ENCODE peak calls at places on chromosomes 7 and 10, in six cellular contexts. One of them, this sample, is unnamed.

GRCh38 chr7:155809332-155809946 is 2.8 kb downstream of the SHH start:
- DNase-seq in AG04449: no peak
- DNase-seq in pancreas: no peak
- DNase-seq in foreskin fibroblast: no peak
- DNase-seq in tibial nerve: no peak
- DNase-seq in lower leg skin: no peak
- DNase-seq in this sample: no peak

GRCh38 chr10:66837990-66838389 is 87.8 kb upstream of the LRRTM3 start:
- DNase-seq in lower leg skin: no peak
- DNase-seq in foreskin fibroblast: peak
- DNase-seq in pancreas: no peak
- DNase-seq in tibial nerve: no peak
- DNase-seq in AG04449: no peak
- DNase-seq in this sample: no peak

GRCh38 chr10:84177541-84178386 is 4.2 kb downstream of the GPR15LG start:
- DNase-seq in tibial nerve: no peak
- DNase-seq in pancreas: no peak
- DNase-seq in lower leg skin: peak
- DNase-seq in AG04449: no peak
- DNase-seq in foreskin fibroblast: no peak
- DNase-seq in this sample: no peak

GRCh38 chr10:84335516-84335915 is 7.1 kb downstream of the CCSER2 start:
- DNase-seq in tibial nerve: no peak
- DNase-seq in AG04449: no peak
- DNase-seq in foreskin fibroblast: no peak
- DNase-seq in pancreas: no peak
- DNase-seq in lower leg skin: no peak
- DNase-seq in this sample: no peak

GRCh38 chr10:127018298-127018650 is 113.0 kb downstream of the DOCK1 start:
- DNase-seq in foreskin fibroblast: no peak
- DNase-seq in AG04449: no peak
- DNase-seq in tibial nerve: no peak
- DNase-seq in pancreas: no peak
- DNase-seq in lower leg skin: peak
- DNase-seq in this sample: no peak

GRCh38 chr7:31043035-31043434 is 9.1 kb upstream of the ADCYAP1R1 start:
- DNase-seq in tibial nerve: no peak
- DNase-seq in foreskin fibroblast: no peak
- DNase-seq in AG04449: no peak
- DNase-seq in pancreas: no peak
- DNase-seq in lower leg skin: no peak
- DNase-seq in this sample: no peak

GRCh38 chr7:37916017-37916672 is 472 bp downstream of the SFRP4 start:
- DNase-seq in AG04449: no peak
- DNase-seq in foreskin fibroblast: no peak
- DNase-seq in pancreas: peak
- DNase-seq in tibial nerve: peak
- DNase-seq in lower leg skin: no peak
- DNase-seq in this sample: no peak

GRCh38 chr7:33842141-33842540 is 63.2 kb upstream of the BMPER start:
- DNase-seq in tibial nerve: no peak
- DNase-seq in AG04449: no peak
- DNase-seq in lower leg skin: no peak
- DNase-seq in pancreas: no peak
- DNase-seq in foreskin fibroblast: no peak
- DNase-seq in this sample: no peak

GRCh38 chr10:10977978-10978377 is 39.7 kb upstream of the CELF2 start:
- DNase-seq in pancreas: no peak
- DNase-seq in lower leg skin: no peak
- DNase-seq in AG04449: peak
- DNase-seq in foreskin fibroblast: peak
- DNase-seq in tibial nerve: no peak
- DNase-seq in this sample: no peak

GRCh38 chr10:44460499-44460898 is 75.6 kb upstream of the CXCL12 start:
- DNase-seq in lower leg skin: no peak
- DNase-seq in AG04449: no peak
- DNase-seq in foreskin fibroblast: no peak
- DNase-seq in tibial nerve: no peak
- DNase-seq in pancreas: no peak
- DNase-seq in this sample: no peak

GRCh38 chr7:69465262-69465661 is 133.0 kb upstream of the AUTS2 start:
- DNase-seq in foreskin fibroblast: no peak
- DNase-seq in AG04449: no peak
- DNase-seq in tibial nerve: no peak
- DNase-seq in lower leg skin: no peak
- DNase-seq in pancreas: no peak
- DNase-seq in this sample: no peak

GRCh38 chr7:81327468-81327867 is 408.6 kb upstream of the SEMA3C start:
- DNase-seq in tibial nerve: no peak
- DNase-seq in lower leg skin: no peak
- DNase-seq in pancreas: no peak
- DNase-seq in AG04449: no peak
- DNase-seq in foreskin fibroblast: no peak
- DNase-seq in this sample: no peak

GRCh38 chr7:51346136-51346535 is 29.5 kb upstream of the COBL start:
- DNase-seq in foreskin fibroblast: no peak
- DNase-seq in tibial nerve: no peak
- DNase-seq in pancreas: no peak
- DNase-seq in lower leg skin: no peak
- DNase-seq in AG04449: no peak
- DNase-seq in this sample: no peak

GRCh38 chr10:132427071-132427771 is 30.2 kb downstream of the PWWP2B start:
- DNase-seq in lower leg skin: no peak
- DNase-seq in tibial nerve: no peak
- DNase-seq in foreskin fibroblast: no peak
- DNase-seq in AG04449: no peak
- DNase-seq in pancreas: no peak
- DNase-seq in this sample: no peak

GRCh38 chr10:121900443-121901174 is 27.2 kb downstream of the ATE1 start:
- DNase-seq in pancreas: no peak
- DNase-seq in tibial nerve: no peak
- DNase-seq in lower leg skin: no peak
- DNase-seq in foreskin fibroblast: peak
- DNase-seq in AG04449: peak
- DNase-seq in this sample: peak

GRCh38 chr7:81638216-81638615 is 131.6 kb downstream of the HGF start:
- DNase-seq in foreskin fibroblast: peak
- DNase-seq in tibial nerve: no peak
- DNase-seq in pancreas: no peak
- DNase-seq in AG04449: peak
- DNase-seq in lower leg skin: no peak
- DNase-seq in this sample: no peak

GRCh38 chr10:79066460-79067240 is 2.1 kb upstream of the ZMIZ1 start:
- DNase-seq in foreskin fibroblast: no peak
- DNase-seq in tibial nerve: peak
- DNase-seq in AG04449: no peak
- DNase-seq in lower leg skin: no peak
- DNase-seq in pancreas: no peak
- DNase-seq in this sample: no peak

GRCh38 chr7:16918288-16918895 is 36.6 kb upstream of the AGR3 start:
- DNase-seq in pancreas: no peak
- DNase-seq in tibial nerve: no peak
- DNase-seq in AG04449: no peak
- DNase-seq in lower leg skin: no peak
- DNase-seq in foreskin fibroblast: no peak
- DNase-seq in this sample: no peak

GRCh38 chr7:150397376-150398107 is 18.4 kb downstream of the ZNF775 start:
- DNase-seq in AG04449: no peak
- DNase-seq in pancreas: no peak
- DNase-seq in lower leg skin: no peak
- DNase-seq in foreskin fibroblast: no peak
- DNase-seq in tibial nerve: no peak
- DNase-seq in this sample: no peak

GRCh38 chr10:101812606-101813005 is 5.6 kb downstream of the OGA start:
- DNase-seq in tibial nerve: no peak
- DNase-seq in AG04449: no peak
- DNase-seq in lower leg skin: no peak
- DNase-seq in pancreas: no peak
- DNase-seq in foreskin fibroblast: peak
- DNase-seq in this sample: no peak

GRCh38 chr10:127937915-127938440 is 31.1 kb downstream of the PTPRE start:
- DNase-seq in tibial nerve: no peak
- DNase-seq in AG04449: no peak
- DNase-seq in lower leg skin: peak
- DNase-seq in pancreas: no peak
- DNase-seq in foreskin fibroblast: no peak
- DNase-seq in this sample: no peak

GRCh38 chr10:132297521-132297920 is 10.2 kb downstream of the STK32C start:
- DNase-seq in tibial nerve: no peak
- DNase-seq in foreskin fibroblast: no peak
- DNase-seq in AG04449: no peak
- DNase-seq in pancreas: no peak
- DNase-seq in lower leg skin: peak
- DNase-seq in this sample: no peak

GRCh38 chr7:127571741-127572505 is 13.5 kb downstream of the GCC1 start:
- DNase-seq in foreskin fibroblast: no peak
- DNase-seq in pancreas: no peak
- DNase-seq in tibial nerve: no peak
- DNase-seq in lower leg skin: no peak
- DNase-seq in AG04449: no peak
- DNase-seq in this sample: no peak

GRCh38 chr7:124577256-124577655 is 188.3 kb downstream of the GPR37 start:
- DNase-seq in foreskin fibroblast: no peak
- DNase-seq in tibial nerve: no peak
- DNase-seq in lower leg skin: no peak
- DNase-seq in pancreas: no peak
- DNase-seq in AG04449: no peak
- DNase-seq in this sample: no peak

GRCh38 chr7:332646-333398 is 42.9 kb downstream of the FOXL3 start:
- DNase-seq in foreskin fibroblast: no peak
- DNase-seq in pancreas: peak
- DNase-seq in lower leg skin: peak
- DNase-seq in tibial nerve: peak
- DNase-seq in AG04449: no peak
- DNase-seq in this sample: no peak

GRCh38 chr10:80617807-80618206 is 80.1 kb downstream of the SH2D4B start:
- DNase-seq in AG04449: no peak
- DNase-seq in lower leg skin: peak
- DNase-seq in foreskin fibroblast: no peak
- DNase-seq in pancreas: no peak
- DNase-seq in tibial nerve: no peak
- DNase-seq in this sample: no peak

GRCh38 chr10:72059843-72060822 is 28.2 kb downstream of the SPOCK2 start:
- DNase-seq in foreskin fibroblast: no peak
- DNase-seq in AG04449: no peak
- DNase-seq in pancreas: no peak
- DNase-seq in lower leg skin: no peak
- DNase-seq in tibial nerve: no peak
- DNase-seq in this sample: no peak

GRCh38 chr10:72062832-72063702 is 25.3 kb downstream of the SPOCK2 start:
- DNase-seq in foreskin fibroblast: no peak
- DNase-seq in pancreas: no peak
- DNase-seq in AG04449: no peak
- DNase-seq in tibial nerve: no peak
- DNase-seq in lower leg skin: no peak
- DNase-seq in this sample: no peak

GRCh38 chr10:72062341-72062740 is 26.0 kb downstream of the SPOCK2 start:
- DNase-seq in lower leg skin: no peak
- DNase-seq in foreskin fibroblast: peak
- DNase-seq in pancreas: no peak
- DNase-seq in AG04449: no peak
- DNase-seq in tibial nerve: no peak
- DNase-seq in this sample: no peak

GRCh38 chr10:72061930-72062329 is 26.4 kb downstream of the SPOCK2 start:
- DNase-seq in foreskin fibroblast: no peak
- DNase-seq in lower leg skin: no peak
- DNase-seq in pancreas: no peak
- DNase-seq in AG04449: no peak
- DNase-seq in tibial nerve: no peak
- DNase-seq in this sample: no peak

GRCh38 chr10:72061491-72061890 is 26.9 kb downstream of the SPOCK2 start:
- DNase-seq in pancreas: no peak
- DNase-seq in AG04449: no peak
- DNase-seq in lower leg skin: no peak
- DNase-seq in foreskin fibroblast: no peak
- DNase-seq in tibial nerve: no peak
- DNase-seq in this sample: no peak
- TF ChIP-seq CTCF in pancreas: no peak
- TF ChIP-seq CTCF in AG04449: no peak
- TF ChIP-seq CTCF in lower leg skin: no peak
- TF ChIP-seq CTCF in foreskin fibroblast: peak
- TF ChIP-seq CTCF in tibial nerve: no peak
- TF ChIP-seq CTCF in this sample: peak

GRCh38 chr7:1513657-1514095 is 9.5 kb upstream of the INTS1 start:
- DNase-seq in lower leg skin: peak
- DNase-seq in tibial nerve: no peak
- DNase-seq in foreskin fibroblast: no peak
- DNase-seq in pancreas: no peak
- DNase-seq in AG04449: no peak
- DNase-seq in this sample: no peak
- H3K4me3 ChIP-seq in lower leg skin: no peak
- H3K4me3 ChIP-seq in tibial nerve: no peak
- H3K4me3 ChIP-seq in foreskin fibroblast: no peak
- H3K4me3 ChIP-seq in pancreas: no peak
- H3K4me3 ChIP-seq in AG04449: no peak
- H3K4me3 ChIP-seq in this sample: no peak

GRCh38 chr7:29965030-29965429 is 24.6 kb downstream of the SCRN1 start:
- DNase-seq in AG04449: no peak
- DNase-seq in lower leg skin: no peak
- DNase-seq in tibial nerve: no peak
- DNase-seq in pancreas: no peak
- DNase-seq in foreskin fibroblast: no peak
- DNase-seq in this sample: no peak
- TF ChIP-seq CTCF in AG04449: no peak
- TF ChIP-seq CTCF in lower leg skin: no peak
- TF ChIP-seq CTCF in tibial nerve: no peak
- TF ChIP-seq CTCF in pancreas: no peak
- TF ChIP-seq CTCF in foreskin fibroblast: no peak
- TF ChIP-seq CTCF in this sample: no peak

GRCh38 chr7:159147246-159147645 is 2.6 kb upstream of the VIPR2 start:
- DNase-seq in pancreas: no peak
- DNase-seq in foreskin fibroblast: no peak
- DNase-seq in lower leg skin: peak
- DNase-seq in tibial nerve: no peak
- DNase-seq in AG04449: no peak
- DNase-seq in this sample: no peak

GRCh38 chr7:159146084-159146858 is 1.6 kb upstream of the VIPR2 start:
- DNase-seq in tibial nerve: no peak
- DNase-seq in lower leg skin: no peak
- DNase-seq in AG04449: no peak
- DNase-seq in pancreas: no peak
- DNase-seq in foreskin fibroblast: no peak
- DNase-seq in this sample: no peak

GRCh38 chr7:159144756-159145543 is at the start of gene VIPR2:
- DNase-seq in lower leg skin: peak
- DNase-seq in pancreas: no peak
- DNase-seq in AG04449: no peak
- DNase-seq in foreskin fibroblast: no peak
- DNase-seq in tibial nerve: no peak
- DNase-seq in this sample: no peak

GRCh38 chr7:159143780-159144755 is 599 bp downstream of the VIPR2 start:
- DNase-seq in foreskin fibroblast: no peak
- DNase-seq in AG04449: no peak
- DNase-seq in tibial nerve: no peak
- DNase-seq in pancreas: no peak
- DNase-seq in lower leg skin: peak
- DNase-seq in this sample: no peak

DNA sequence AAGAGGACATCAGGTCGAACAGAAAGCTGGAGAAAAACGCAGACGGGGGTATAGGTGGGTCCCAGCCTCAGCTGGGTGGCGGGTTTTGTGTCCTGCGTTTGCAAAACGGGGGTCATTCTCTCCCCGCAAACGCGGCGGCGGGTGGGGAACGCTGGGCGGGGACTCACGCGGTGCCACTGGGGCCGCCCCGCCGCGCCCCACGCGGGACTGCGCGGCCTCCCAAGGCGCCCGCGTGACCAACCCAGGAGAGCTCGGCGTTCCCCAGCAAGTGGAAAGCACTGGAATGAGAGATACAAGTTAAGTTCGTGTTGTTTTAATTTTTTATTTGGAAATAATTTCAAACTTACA is 851 bp upstream of the VIPR2 start:
- DNase-seq in AG04449: no peak
- DNase-seq in tibial nerve: no peak
- DNase-seq in pancreas: no peak
- DNase-seq in foreskin fibroblast: no peak
- DNase-seq in lower leg skin: no peak
- DNase-seq in this sample: no peak
- H3K4me3 ChIP-seq in AG04449: no peak
- H3K4me3 ChIP-seq in tibial nerve: peak
- H3K4me3 ChIP-seq in pancreas: peak
- H3K4me3 ChIP-seq in foreskin fibroblast: no peak
- H3K4me3 ChIP-seq in lower leg skin: peak
- H3K4me3 ChIP-seq in this sample: no peak